ENCODE peak calls at places on chromosomes 13 and 19, in six cellular contexts. One of them, this sample, is unnamed.
A peak's percentile ranks its signal among the peaks of the same experiment; 100 is the strongest.

GRCh38 chr13:66689628-66690027 is 540.5 kb downstream of the PCDH9 start:
- DNase-seq in stomach: no peak
- DNase-seq in left lung: no peak
- DNase-seq in left ventricle myocardium inferior: no peak
- DNase-seq in breast epithelium: no peak
- DNase-seq in adrenal gland: no peak
- DNase-seq in this sample: no peak

GRCh38 chr19:35545855-35546381 is 492 bp downstream of the TMEM147 start:
- DNase-seq in left lung: no peak
- DNase-seq in adrenal gland: peak; percentile 49
- DNase-seq in breast epithelium: no peak
- DNase-seq in left ventricle myocardium inferior: peak; percentile 37
- DNase-seq in stomach: peak; percentile 42
- DNase-seq in this sample: peak; percentile 57

GRCh38 chr19:14337510-14337909 is 43.7 kb upstream of the ADGRE5 start:
- DNase-seq in adrenal gland: no peak
- DNase-seq in left lung: no peak
- DNase-seq in breast epithelium: no peak
- DNase-seq in left ventricle myocardium inferior: no peak
- DNase-seq in stomach: peak; percentile 61
- DNase-seq in this sample: peak; percentile 52

GRCh38 chr19:49231804-49232203 is 74.2 kb downstream of the TRPM4 start:
- DNase-seq in adrenal gland: no peak
- DNase-seq in breast epithelium: no peak
- DNase-seq in left ventricle myocardium inferior: no peak
- DNase-seq in stomach: no peak
- DNase-seq in left lung: no peak
- DNase-seq in this sample: no peak

GRCh38 chr13:97631158-97631557 is 197.2 kb downstream of the RAP2A start:
- DNase-seq in breast epithelium: no peak
- DNase-seq in left ventricle myocardium inferior: no peak
- DNase-seq in left lung: no peak
- DNase-seq in adrenal gland: no peak
- DNase-seq in stomach: no peak
- DNase-seq in this sample: no peak

GRCh38 chr19:294819-295686 is 3.9 kb upstream of the PLPP2 start:
- DNase-seq in left lung: peak; percentile 86
- DNase-seq in stomach: peak; percentile 68
- DNase-seq in adrenal gland: no peak
- DNase-seq in breast epithelium: peak; percentile 62
- DNase-seq in left ventricle myocardium inferior: no peak
- DNase-seq in this sample: peak; percentile 67

GRCh38 chr19:47197141-47197540 is 33.9 kb downstream of the BBC3 start:
- DNase-seq in stomach: no peak
- DNase-seq in adrenal gland: no peak
- DNase-seq in breast epithelium: no peak
- DNase-seq in left lung: no peak
- DNase-seq in left ventricle myocardium inferior: no peak
- DNase-seq in this sample: no peak

GRCh38 chr19:16375157-16375935 is 50.7 kb downstream of the KLF2 start:
- DNase-seq in stomach: no peak
- DNase-seq in breast epithelium: no peak
- DNase-seq in left lung: no peak
- DNase-seq in adrenal gland: no peak
- DNase-seq in left ventricle myocardium inferior: no peak
- DNase-seq in this sample: no peak

GRCh38 chr13:102400619-102401125 is 1.2 kb downstream of the FGF14 start:
- DNase-seq in breast epithelium: no peak
- DNase-seq in adrenal gland: no peak
- DNase-seq in left lung: peak; percentile 68
- DNase-seq in stomach: no peak
- DNase-seq in left ventricle myocardium inferior: peak; percentile 16
- DNase-seq in this sample: peak; percentile 42

GRCh38 chr13:30679483-30680330 is 55.6 kb upstream of the ALOX5AP start:
- DNase-seq in adrenal gland: no peak
- DNase-seq in left ventricle myocardium inferior: no peak
- DNase-seq in stomach: no peak
- DNase-seq in left lung: no peak
- DNase-seq in breast epithelium: no peak
- DNase-seq in this sample: no peak

GRCh38 chr13:32408296-32408998 is 19.5 kb downstream of the N4BP2L1 start:
- DNase-seq in left ventricle myocardium inferior: no peak
- DNase-seq in adrenal gland: no peak
- DNase-seq in breast epithelium: no peak
- DNase-seq in stomach: no peak
- DNase-seq in left lung: no peak
- DNase-seq in this sample: no peak

GRCh38 chr13:20431687-20432384 is 93.8 kb downstream of the CRYL1 start:
- DNase-seq in breast epithelium: no peak
- DNase-seq in adrenal gland: no peak
- DNase-seq in left lung: no peak
- DNase-seq in left ventricle myocardium inferior: no peak
- DNase-seq in stomach: no peak
- DNase-seq in this sample: no peak

GRCh38 chr13:68190826-68191225 is 960.7 kb upstream of the PCDH9 start:
- DNase-seq in adrenal gland: no peak
- DNase-seq in stomach: no peak
- DNase-seq in left ventricle myocardium inferior: no peak
- DNase-seq in breast epithelium: no peak
- DNase-seq in left lung: no peak
- DNase-seq in this sample: no peak

GRCh38 chr13:32638739-32639138 is 52.5 kb downstream of the PDS5B start:
- DNase-seq in left ventricle myocardium inferior: no peak
- DNase-seq in left lung: no peak
- DNase-seq in adrenal gland: no peak
- DNase-seq in stomach: no peak
- DNase-seq in breast epithelium: no peak
- DNase-seq in this sample: no peak

GRCh38 chr19:16161848-16162247 is 11.5 kb downstream of the CIB3 start:
- DNase-seq in breast epithelium: no peak
- DNase-seq in left lung: no peak
- DNase-seq in stomach: no peak
- DNase-seq in adrenal gland: no peak
- DNase-seq in left ventricle myocardium inferior: no peak
- DNase-seq in this sample: no peak

GRCh38 chr19:21256722-21257121 is 72.5 kb downstream of the ZNF708 start:
- DNase-seq in left ventricle myocardium inferior: no peak
- DNase-seq in breast epithelium: no peak
- DNase-seq in adrenal gland: peak; percentile 36
- DNase-seq in left lung: no peak
- DNase-seq in stomach: no peak
- DNase-seq in this sample: no peak

GRCh38 chr19:13181747-13182388 is 31.7 kb downstream of the IER2 start:
- DNase-seq in left lung: no peak
- DNase-seq in adrenal gland: peak; percentile 84
- DNase-seq in left ventricle myocardium inferior: peak; percentile 85
- DNase-seq in stomach: peak; percentile 76
- DNase-seq in breast epithelium: peak; percentile 67
- DNase-seq in this sample: peak; percentile 60

GRCh38 chr19:16590876-16591802 is 18.9 kb upstream of the SLC35E1 start:
- DNase-seq in left lung: no peak
- DNase-seq in breast epithelium: no peak
- DNase-seq in adrenal gland: no peak
- DNase-seq in stomach: no peak
- DNase-seq in left ventricle myocardium inferior: no peak
- DNase-seq in this sample: no peak

GRCh38 chr13:23922005-23922932 is 25.0 kb upstream of the C1QTNF9B start:
- DNase-seq in breast epithelium: no peak
- DNase-seq in left ventricle myocardium inferior: no peak
- DNase-seq in adrenal gland: no peak
- DNase-seq in stomach: no peak
- DNase-seq in left lung: no peak
- DNase-seq in this sample: no peak

GRCh38 chr19:49823472-49823871 is 5.4 kb downstream of the MED25 start:
- DNase-seq in breast epithelium: no peak
- DNase-seq in left lung: no peak
- DNase-seq in stomach: no peak
- DNase-seq in left ventricle myocardium inferior: no peak
- DNase-seq in adrenal gland: no peak
- DNase-seq in this sample: no peak

DNA sequence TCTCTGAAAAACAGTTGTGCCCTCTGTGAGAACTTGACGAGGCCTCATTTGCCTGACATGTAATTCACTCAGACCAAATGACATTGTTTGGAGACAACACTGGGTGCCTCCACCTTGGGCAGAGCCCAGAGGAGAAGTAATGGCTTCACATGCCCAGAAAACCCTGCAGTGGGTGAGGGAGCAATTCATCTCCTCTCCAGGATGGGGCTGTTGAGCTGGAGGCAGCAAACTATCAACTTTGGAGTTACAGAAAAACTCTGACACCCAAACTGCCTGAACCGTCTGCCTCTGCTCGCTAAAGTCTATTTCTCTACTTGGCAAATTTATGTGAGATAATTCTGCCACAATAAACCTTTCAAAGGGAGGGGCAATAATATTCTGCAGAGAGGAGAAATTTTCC is 146.9 kb downstream of the DCLK1 start:
- DNase-seq in breast epithelium: no peak
- DNase-seq in adrenal gland: no peak
- DNase-seq in stomach: no peak
- DNase-seq in left ventricle myocardium inferior: no peak
- DNase-seq in left lung: no peak
- DNase-seq in this sample: no peak
- TF ChIP-seq CTCF in breast epithelium: no peak
- TF ChIP-seq CTCF in adrenal gland: no peak
- TF ChIP-seq CTCF in stomach: no peak
- TF ChIP-seq CTCF in left ventricle myocardium inferior: no peak
- TF ChIP-seq CTCF in left lung: no peak
- TF ChIP-seq CTCF in this sample: no peak

GRCh38 chr13:46289260-46289955 is 77.7 kb downstream of the LRRC63 start:
- DNase-seq in breast epithelium: no peak
- DNase-seq in adrenal gland: no peak
- DNase-seq in left ventricle myocardium inferior: no peak
- DNase-seq in stomach: no peak
- DNase-seq in left lung: no peak
- DNase-seq in this sample: no peak

GRCh38 chr13:46286972-46287371 is 75.2 kb downstream of the LRRC63 start:
- DNase-seq in breast epithelium: no peak
- DNase-seq in left ventricle myocardium inferior: no peak
- DNase-seq in left lung: no peak
- DNase-seq in stomach: no peak
- DNase-seq in adrenal gland: no peak
- DNase-seq in this sample: no peak

DNA sequence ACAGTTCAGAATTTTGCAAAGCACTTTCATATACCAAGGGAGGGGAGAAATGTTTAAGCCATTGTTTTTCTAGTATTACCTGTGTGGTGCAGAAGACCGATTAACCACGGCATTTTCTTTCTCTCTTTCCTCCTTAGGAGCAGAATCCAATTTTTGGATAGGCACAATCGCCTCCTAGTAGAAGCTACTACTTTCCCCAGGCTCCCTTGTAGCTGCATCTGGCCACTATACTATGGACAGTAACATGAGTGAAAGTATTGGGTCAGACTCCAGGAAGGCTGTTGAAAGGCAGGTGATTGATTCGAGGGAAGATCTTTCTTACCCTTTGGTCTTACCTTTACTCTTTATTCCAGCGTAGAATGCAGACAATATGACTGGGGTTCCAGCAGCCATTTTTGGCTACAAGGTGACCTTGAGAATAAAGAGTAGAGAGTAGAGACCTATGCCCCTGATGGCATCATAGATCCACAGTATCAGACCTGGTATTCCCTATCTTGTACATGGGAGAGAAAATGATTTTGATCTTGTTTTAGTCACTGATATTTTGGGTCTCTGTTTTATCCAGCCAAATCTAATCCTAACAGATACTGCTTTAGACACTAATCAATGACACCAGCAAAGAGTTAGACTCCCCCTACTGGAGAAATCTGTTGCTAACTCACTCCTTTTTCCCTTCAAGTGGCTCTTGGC is 77.0 kb downstream of the LRRC63 start:
- DNase-seq in left ventricle myocardium inferior: no peak
- DNase-seq in stomach: no peak
- DNase-seq in adrenal gland: no peak
- DNase-seq in left lung: no peak
- DNase-seq in breast epithelium: no peak
- DNase-seq in this sample: no peak
- H3K4me1 ChIP-seq in left ventricle myocardium inferior: no peaks in the 10 kb centered on the region
- H3K4me1 ChIP-seq in stomach: no peaks in the 10 kb centered on the region
- H3K4me1 ChIP-seq in adrenal gland: no peaks in the 10 kb centered on the region
- H3K4me1 ChIP-seq in left lung: no peaks in the 10 kb centered on the region
- H3K4me1 ChIP-seq in breast epithelium: no peaks in the 10 kb centered on the region
- H3K4me1 ChIP-seq in this sample: no peaks in the 10 kb centered on the region

GRCh38 chr13:27643334-27644158 is 21.9 kb downstream of the POLR1D start:
- DNase-seq in left ventricle myocardium inferior: no peak
- DNase-seq in adrenal gland: no peak
- DNase-seq in stomach: no peak
- DNase-seq in left lung: no peak
- DNase-seq in breast epithelium: no peak
- DNase-seq in this sample: no peak
- H3K4me3 ChIP-seq in left ventricle myocardium inferior: no peak overlapping the region
- H3K4me3 ChIP-seq in adrenal gland: no peak overlapping the region
- H3K4me3 ChIP-seq in stomach: no peak overlapping the region
- H3K4me3 ChIP-seq in left lung: no peak overlapping the region
- H3K4me3 ChIP-seq in breast epithelium: no peak overlapping the region
- H3K4me3 ChIP-seq in this sample: no peak overlapping the region

DNA sequence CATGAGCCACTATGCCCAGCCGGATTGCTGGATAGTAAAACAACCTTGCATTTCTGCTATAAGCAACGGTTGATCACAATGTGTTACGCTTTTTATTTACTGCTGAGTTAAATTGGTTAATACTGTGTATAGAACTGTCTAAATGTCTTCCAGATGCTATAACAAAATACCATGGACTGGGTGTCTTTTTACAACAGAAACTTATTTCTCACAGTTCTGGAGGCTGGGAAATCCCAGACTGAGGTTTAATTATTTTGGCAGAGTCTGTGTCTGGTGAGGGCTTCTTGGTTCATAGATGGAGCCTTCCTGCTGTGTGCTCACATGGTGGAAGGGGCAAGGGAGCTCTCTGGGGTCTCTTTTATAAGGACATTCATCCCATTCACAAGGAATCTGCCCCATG is 65.5 kb downstream of the ING1 start:
- DNase-seq in adrenal gland: no peak
- DNase-seq in breast epithelium: no peak
- DNase-seq in left lung: no peak
- DNase-seq in stomach: no peak
- DNase-seq in left ventricle myocardium inferior: no peak
- DNase-seq in this sample: no peak
- TF ChIP-seq CTCF in adrenal gland: no peak
- TF ChIP-seq CTCF in breast epithelium: no peak
- TF ChIP-seq CTCF in left lung: no peak
- TF ChIP-seq CTCF in stomach: no peak
- TF ChIP-seq CTCF in left ventricle myocardium inferior: no peak
- TF ChIP-seq CTCF in this sample: no peak

DNA sequence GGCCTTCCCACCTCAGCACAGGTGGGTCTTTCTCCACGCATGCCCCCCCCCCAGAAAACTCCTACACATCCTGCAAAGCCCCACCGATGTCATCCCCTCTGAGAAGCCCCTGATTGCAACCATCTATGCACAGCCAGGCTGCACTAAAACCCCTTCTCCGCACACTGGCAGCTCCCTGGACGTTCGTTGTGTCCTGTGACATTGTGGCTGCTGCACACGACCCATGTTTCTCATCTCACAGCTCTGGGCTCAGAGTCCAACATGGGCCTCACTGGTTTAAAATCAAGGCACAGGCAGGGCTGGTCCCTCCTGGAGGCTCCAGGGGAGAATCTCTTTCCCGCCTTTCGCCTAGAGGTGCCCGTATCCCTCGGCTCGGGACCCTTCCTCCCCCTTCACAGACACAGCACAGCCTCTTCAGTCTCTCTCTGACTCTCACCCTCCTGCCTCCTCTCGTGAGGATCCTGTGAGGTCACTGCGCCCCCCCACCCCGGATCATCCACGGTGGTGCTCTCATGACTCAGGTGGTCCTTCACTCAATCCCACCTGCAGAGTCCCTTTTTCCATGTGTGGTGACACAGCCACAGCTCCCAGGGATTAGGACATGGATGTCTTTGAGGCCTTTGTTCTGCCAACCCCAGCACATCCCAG is 71.2 kb downstream of the GADD45B start:
- DNase-seq in left ventricle myocardium inferior: peak; percentile 16
- DNase-seq in adrenal gland: no peak
- DNase-seq in stomach: no peak
- DNase-seq in left lung: peak; percentile 47
- DNase-seq in breast epithelium: no peak
- DNase-seq in this sample: peak; percentile 37
- H3K4me1 ChIP-seq in left ventricle myocardium inferior: peaks cover 78% of the 10 kb centered on the region
- H3K4me1 ChIP-seq in adrenal gland: peaks cover 54% of the 10 kb centered on the region
- H3K4me1 ChIP-seq in stomach: peaks cover 54% of the 10 kb centered on the region
- H3K4me1 ChIP-seq in left lung: peaks cover 39% of the 10 kb centered on the region
- H3K4me1 ChIP-seq in breast epithelium: peaks cover 19% of the 10 kb centered on the region
- H3K4me1 ChIP-seq in this sample: peaks cover 92% of the 10 kb centered on the region